ENCODE peak calls at places on chromosomes 6 and 20, in four cellular contexts. R, E, D and O are unnamed samples.

GRCh38 chr20:36112112-36112511 is 42.4 kb upstream of the EPB41L1 start:
- DNase-seq in E (no peak), R (no peak), D (no peak), O (peak; percentile 35)

GRCh38 chr6:28218312-28219248 is 6.5 kb upstream of the ZSCAN9 start:
- DNase-seq in D (peak; percentile 62), R (peak; percentile 70), E (peak; percentile 86), O (peak; percentile 69)

GRCh38 chr6:160221423-160221822 is 37.2 kb downstream of the SLC22A2 start:
- DNase-seq in R (peak; percentile 13), D (no peak), E (no peak), O (no peak)

GRCh38 chr6:7426447-7427169 is 37.0 kb downstream of the RIOK1 start:
- DNase-seq in D (no peak), E (no peak), R (peak; percentile 83), O (no peak)

GRCh38 chr6:97059473-97059872 is 134.9 kb downstream of the KLHL32 start:
- DNase-seq in R (peak; percentile 17), D (no peak), E (no peak), O (no peak)

GRCh38 chr6:128657181-128657580 is 136.8 kb upstream of the PTPRK start:
- DNase-seq in R (no peak), D (no peak), E (no peak), O (no peak)

GRCh38 chr6:80454661-80455365 is 348.3 kb downstream of the BCKDHB start:
- DNase-seq in R (no peak), E (no peak), D (no peak), O (no peak)

GRCh38 chr6:145964948-145965366 is 799 bp upstream of the SHPRH start:
- DNase-seq in E (no peak), D (no peak), R (no peak), O (no peak)

GRCh38 chr6:128554302-128554701 is 33.9 kb upstream of the PTPRK start:
- DNase-seq in E (no peak), R (peak; percentile 13), D (no peak), O (no peak)

GRCh38 chr6:74798302-74798701 is 407.6 kb downstream of the COL12A1 start:
- DNase-seq in E (no peak), R (no peak), D (no peak), O (no peak)

GRCh38 chr6:8481727-8482126 is 46.4 kb upstream of the SLC35B3 start:
- DNase-seq in D (no peak), E (no peak), R (no peak), O (no peak)

GRCh38 chr6:56932891-56933473 is 21.9 kb upstream of the BEND6 start:
- DNase-seq in D (no peak), E (no peak), R (no peak), O (no peak)

GRCh38 chr6:35048031-35048613 is 93.0 kb downstream of the TCP11 start:
- DNase-seq in E (no peak), R (no peak), D (peak; percentile 45), O (no peak)

GRCh38 chr20:11924923-11925322 is 7.2 kb downstream of the BTBD3 start:
- DNase-seq in E (no peak), D (no peak), R (no peak), O (no peak)

GRCh38 chr6:36351152-36351571 is 14.5 kb upstream of the BNIP5 start:
- DNase-seq in R (no peak), E (no peak), D (peak; percentile 18), O (no peak)

GRCh38 chr6:36347635-36348034 is 10.9 kb upstream of the BNIP5 start:
- DNase-seq in R (no peak), D (no peak), E (no peak), O (no peak)

GRCh38 chr6:36350082-36350481 is 13.4 kb upstream of the BNIP5 start:
- DNase-seq in D (no peak), E (no peak), R (no peak), O (no peak)

GRCh38 chr6:36350681-36351091 is 14.0 kb upstream of the BNIP5 start:
- DNase-seq in R (no peak), E (no peak), D (no peak), O (no peak)

DNA sequence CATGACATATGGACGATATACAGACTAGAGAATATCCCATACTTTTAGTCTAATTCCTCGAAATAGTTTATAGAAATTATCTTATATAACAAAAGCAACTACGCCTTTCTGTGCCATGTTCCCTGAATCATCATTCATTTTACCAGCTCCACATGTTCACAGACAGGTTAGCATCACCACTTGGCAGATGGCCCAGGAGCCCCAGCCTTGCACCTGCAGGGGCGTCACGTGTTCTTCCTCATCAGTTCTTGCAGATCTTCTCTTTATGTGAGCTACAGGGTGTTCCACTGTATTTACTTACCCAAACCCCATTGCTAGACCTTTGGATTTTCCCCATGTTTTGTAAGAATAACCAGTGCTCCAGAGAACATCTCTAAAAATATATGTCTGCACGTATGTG is 12.6 kb upstream of the BNIP5 start:
- DNase-seq in D (no peak), R (no peak), E (no peak), O (no peak)
- H3K4me3 ChIP-seq in D (no peak overlapping the region), R (no peak overlapping the region), E (no peak overlapping the region), O (no peak overlapping the region)

DNA sequence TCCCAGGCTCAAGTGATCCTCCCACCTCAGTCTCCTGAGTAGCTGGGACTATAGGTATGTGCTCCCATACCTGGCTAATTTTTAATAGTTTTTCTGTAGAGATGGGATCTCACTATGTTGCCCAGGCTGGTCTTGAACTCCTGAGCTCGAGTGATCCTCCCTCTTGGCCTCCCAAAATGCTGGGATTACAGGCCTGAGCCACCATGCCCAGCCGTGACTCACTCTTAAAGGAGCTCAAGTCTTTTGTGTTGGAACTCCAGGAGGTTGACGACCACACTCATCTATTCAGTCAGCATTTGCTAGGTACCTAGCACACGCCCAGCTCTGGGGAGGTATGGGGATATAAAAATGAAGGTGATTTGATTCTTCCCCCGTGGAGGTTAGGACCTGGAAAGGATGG is 62.8 kb downstream of the UTRN start:
- DNase-seq in R (no peak), E (no peak), D (no peak), O (no peak)
- H3K4me1 ChIP-seq in R (peaks cover 91% of the 10 kb centered on the region), E (peaks cover 51% of the 10 kb centered on the region), D (peaks cover 93% of the 10 kb centered on the region), O (peaks cover 30% of the 10 kb centered on the region)

DNA sequence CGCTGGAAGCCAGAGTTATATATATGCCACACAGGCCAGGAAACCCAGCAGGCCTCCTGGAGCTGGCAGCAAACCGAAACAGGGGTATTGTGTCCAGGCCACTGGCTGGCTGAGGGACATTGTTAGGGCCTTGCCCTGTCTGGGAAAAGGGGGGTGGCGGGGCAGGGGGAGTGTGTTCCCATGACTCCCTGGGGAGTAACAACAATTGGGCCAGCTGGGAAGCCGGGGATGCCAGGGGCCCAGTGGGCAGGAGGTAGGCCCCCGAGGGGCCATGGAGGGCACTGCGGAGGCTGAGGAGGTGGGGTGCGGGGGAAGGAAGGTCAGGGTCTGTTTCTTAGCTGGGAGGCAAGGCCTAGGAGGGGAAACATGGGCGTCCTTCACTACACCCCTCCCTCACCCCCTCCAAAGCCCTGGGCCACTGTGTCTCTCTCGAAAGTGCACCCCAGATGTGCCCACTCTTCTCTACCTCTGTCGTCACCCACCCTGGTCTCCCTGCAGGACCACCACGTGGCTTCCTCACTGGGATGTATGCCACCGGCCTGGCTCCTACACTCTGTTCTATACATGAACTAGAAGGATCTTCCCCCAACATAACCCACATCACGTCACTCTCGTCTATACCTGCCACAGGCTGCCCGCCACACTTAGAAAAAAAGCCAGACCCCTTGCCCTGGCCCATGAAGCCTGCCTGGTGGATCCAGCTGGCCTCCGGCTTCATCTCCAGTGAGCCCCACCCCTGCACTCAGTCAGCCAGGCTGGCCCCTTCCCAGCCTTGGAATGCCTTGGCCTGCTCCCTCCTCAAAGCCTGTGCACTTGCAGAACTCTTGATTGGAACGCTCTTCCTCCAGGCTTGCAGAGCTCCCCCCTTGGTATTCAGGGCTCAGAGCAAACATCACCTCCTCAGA is 7.8 kb upstream of the E2F1 start:
- DNase-seq in E (peak; percentile 60), R (no peak), D (no peak), O (no peak)
- TF ChIP-seq CTCF in E (no peak), R (no peak), D (no peak), O (no peak)

GRCh38 chr20:1469925-1470571 is 3.4 kb upstream of the NSFL1C start:
- DNase-seq in R (peak; percentile 99), D (peak; percentile 83), E (peak; percentile 77), O (peak; percentile 83)

GRCh38 chr20:1471242-1471641 is 4.6 kb upstream of the NSFL1C start:
- DNase-seq in E (no peak), D (no peak), R (no peak), O (no peak)

GRCh38 chr20:1468117-1468624 is 1.5 kb upstream of the NSFL1C start:
- DNase-seq in R (no peak), E (no peak), D (no peak), O (no peak)

GRCh38 chr20:1467355-1468116 is 887 bp upstream of the NSFL1C start:
- DNase-seq in R (peak; percentile 68), D (peak; percentile 41), E (no peak), O (peak; percentile 47)

DNA sequence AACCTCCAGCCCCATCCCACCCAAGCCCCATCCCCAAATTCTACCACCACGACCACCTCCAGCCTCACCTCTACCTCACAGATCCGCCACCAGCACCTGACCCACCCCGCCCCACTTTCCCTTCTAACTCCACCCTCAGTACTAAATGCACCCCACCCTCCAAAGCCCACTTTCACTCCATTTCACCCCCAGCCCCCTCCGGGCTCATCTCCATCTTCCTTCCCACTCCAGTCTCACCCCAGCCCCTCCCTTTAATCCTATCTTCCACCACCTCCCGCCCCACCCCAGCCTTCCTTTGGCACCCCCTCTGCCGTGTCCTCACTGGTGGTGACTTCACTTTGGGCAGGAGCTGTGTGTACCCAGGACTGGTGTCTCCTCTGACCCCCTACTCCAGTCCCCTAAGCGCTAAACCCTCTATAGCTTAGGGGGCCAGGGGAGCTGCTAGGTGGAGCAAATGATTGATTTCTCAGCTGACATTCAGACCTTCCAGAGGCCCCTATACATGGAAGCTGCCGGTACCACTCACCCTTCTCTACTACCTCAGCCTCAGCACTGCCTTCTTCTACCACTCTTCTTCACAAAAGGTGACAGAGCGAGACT is 2.8 kb upstream of the NSFL1C start:
- DNase-seq in E (no peak), R (no peak), D (no peak), O (no peak)
- H3K4me3 ChIP-seq in E (no peak overlapping the region), R (peak overlapping the region; percentile 49), D (no peak overlapping the region), O (no peak overlapping the region)

GRCh38 chr6:36127462-36128016 is 2.8 kb upstream of the MAPK13 start:
- DNase-seq in D (peak; percentile 48), R (peak; percentile 77), E (peak; percentile 72), O (peak; percentile 80)
- H3K4me1 ChIP-seq in D (peaks cover 30% of the 10 kb centered on the region), R (peaks cover 69% of the 10 kb centered on the region), E (peaks cover 3% of the 10 kb centered on the region), O (peaks cover 37% of the 10 kb centered on the region)

GRCh38 chr20:62824476-62825287 is 7.8 kb downstream of the COL9A3 start:
- DNase-seq in E (no peak), D (no peak), R (peak; percentile 62), O (no peak)

GRCh38 chr20:62821726-62822210 is 4.9 kb downstream of the COL9A3 start:
- DNase-seq in D (no peak), R (no peak), E (no peak), O (no peak)

GRCh38 chr20:62823688-62824475 is 7.0 kb downstream of the COL9A3 start:
- DNase-seq in E (no peak), D (no peak), R (no peak), O (no peak)

GRCh38 chr20:62822239-62822787 is 5.5 kb downstream of the COL9A3 start:
- DNase-seq in D (no peak), E (no peak), R (peak; percentile 64), O (no peak)

GRCh38 chr20:62822788-62823651 is 6.2 kb downstream of the COL9A3 start:
- DNase-seq in D (no peak), R (peak; percentile 98), E (no peak), O (no peak)
- TF ChIP-seq CTCF in D (no peak), R (peak; percentile 99), E (no peak), O (no peak)